ENCODE peak calls at places on chromosome 7, in six cellular contexts. One of them, this sample, is unnamed.

GRCh38 chr7:47504546-47505316 is 77.2 kb downstream of the TNS3 start:
- DNase-seq in OCI-LY7: no peak
- DNase-seq in right lobe of liver: no peak
- DNase-seq in naive thymus-derived CD4-positive, alpha-beta T cell: no peak
- DNase-seq in suprapubic skin: no peak
- DNase-seq in PC-3: no peak
- DNase-seq in this sample: no peak

GRCh38 chr7:73901231-73901822 is 40.4 kb downstream of the TMEM270 start:
- DNase-seq in OCI-LY7: no peak
- DNase-seq in right lobe of liver: no peak
- DNase-seq in naive thymus-derived CD4-positive, alpha-beta T cell: no peak
- DNase-seq in suprapubic skin: peak; percentile 47
- DNase-seq in PC-3: no peak
- DNase-seq in this sample: no peak

GRCh38 chr7:132806834-132807233 is 230.6 kb upstream of the PLXNA4 start:
- DNase-seq in OCI-LY7: no peak
- DNase-seq in right lobe of liver: no peak
- DNase-seq in naive thymus-derived CD4-positive, alpha-beta T cell: no peak
- DNase-seq in suprapubic skin: no peak
- DNase-seq in PC-3: no peak
- DNase-seq in this sample: no peak

GRCh38 chr7:2651336-2651735 is 19.6 kb downstream of the TTYH3 start:
- DNase-seq in OCI-LY7: peak; percentile 54
- DNase-seq in right lobe of liver: no peak
- DNase-seq in naive thymus-derived CD4-positive, alpha-beta T cell: no peak
- DNase-seq in suprapubic skin: no peak
- DNase-seq in PC-3: no peak
- DNase-seq in this sample: no peak

GRCh38 chr7:30285067-30285530 is 702 bp downstream of the ZNRF2 start:
- DNase-seq in OCI-LY7: peak; percentile 71
- DNase-seq in right lobe of liver: peak; percentile 57
- DNase-seq in naive thymus-derived CD4-positive, alpha-beta T cell: peak; percentile 48
- DNase-seq in suprapubic skin: no peak
- DNase-seq in PC-3: peak; percentile 29
- DNase-seq in this sample: no peak

GRCh38 chr7:128020161-128020560 is 11.1 kb downstream of the LRRC4 start:
- DNase-seq in OCI-LY7: peak; percentile 24
- DNase-seq in right lobe of liver: no peak
- DNase-seq in naive thymus-derived CD4-positive, alpha-beta T cell: no peak
- DNase-seq in suprapubic skin: no peak
- DNase-seq in PC-3: no peak
- DNase-seq in this sample: no peak

GRCh38 chr7:115731796-115732471 is 298.6 kb downstream of the TFEC start:
- DNase-seq in OCI-LY7: no peak
- DNase-seq in right lobe of liver: no peak
- DNase-seq in naive thymus-derived CD4-positive, alpha-beta T cell: no peak
- DNase-seq in suprapubic skin: no peak
- DNase-seq in PC-3: no peak
- DNase-seq in this sample: no peak

GRCh38 chr7:20482071-20482470 is 133.4 kb upstream of the ABCB5 start:
- DNase-seq in OCI-LY7: no peak
- DNase-seq in right lobe of liver: no peak
- DNase-seq in naive thymus-derived CD4-positive, alpha-beta T cell: no peak
- DNase-seq in suprapubic skin: no peak
- DNase-seq in PC-3: no peak
- DNase-seq in this sample: no peak

GRCh38 chr7:16421333-16422099 is at the start of gene CRPPA:
- DNase-seq in OCI-LY7: no peak
- DNase-seq in right lobe of liver: peak; percentile 77
- DNase-seq in naive thymus-derived CD4-positive, alpha-beta T cell: peak; percentile 29
- DNase-seq in suprapubic skin: no peak
- DNase-seq in PC-3: no peak
- DNase-seq in this sample: no peak

GRCh38 chr7:120554960-120555571 is 282.1 kb downstream of the KCND2 start:
- DNase-seq in OCI-LY7: peak; percentile 39
- DNase-seq in right lobe of liver: peak; percentile 43
- DNase-seq in naive thymus-derived CD4-positive, alpha-beta T cell: no peak
- DNase-seq in suprapubic skin: no peak
- DNase-seq in PC-3: peak; percentile 71
- DNase-seq in this sample: no peak

GRCh38 chr7:40851001-40851400 is 716.2 kb downstream of the SUGCT start:
- DNase-seq in OCI-LY7: no peak
- DNase-seq in right lobe of liver: no peak
- DNase-seq in naive thymus-derived CD4-positive, alpha-beta T cell: no peak
- DNase-seq in suprapubic skin: no peak
- DNase-seq in PC-3: no peak
- DNase-seq in this sample: no peak

GRCh38 chr7:42572046-42572445 is 335.0 kb upstream of the GLI3 start:
- DNase-seq in OCI-LY7: no peak
- DNase-seq in right lobe of liver: no peak
- DNase-seq in naive thymus-derived CD4-positive, alpha-beta T cell: no peak
- DNase-seq in suprapubic skin: no peak
- DNase-seq in PC-3: no peak
- DNase-seq in this sample: no peak

GRCh38 chr7:15648461-15648961 is 38.0 kb downstream of the MEOX2 start:
- DNase-seq in OCI-LY7: no peak
- DNase-seq in right lobe of liver: no peak
- DNase-seq in naive thymus-derived CD4-positive, alpha-beta T cell: no peak
- DNase-seq in suprapubic skin: no peak
- DNase-seq in PC-3: no peak
- DNase-seq in this sample: no peak

GRCh38 chr7:131898418-131898817 is 342.0 kb upstream of the PODXL start:
- DNase-seq in OCI-LY7: no peak
- DNase-seq in right lobe of liver: peak; percentile 11
- DNase-seq in naive thymus-derived CD4-positive, alpha-beta T cell: no peak
- DNase-seq in suprapubic skin: no peak
- DNase-seq in PC-3: peak; percentile 15
- DNase-seq in this sample: no peak

GRCh38 chr7:80942261-80943041 is 23.6 kb upstream of the SEMA3C start:
- DNase-seq in OCI-LY7: no peak
- DNase-seq in right lobe of liver: no peak
- DNase-seq in naive thymus-derived CD4-positive, alpha-beta T cell: no peak
- DNase-seq in suprapubic skin: no peak
- DNase-seq in PC-3: peak; percentile 95
- DNase-seq in this sample: peak; percentile 77

GRCh38 chr7:8442814-8443304 is 9.4 kb downstream of the NXPH1 start:
- DNase-seq in OCI-LY7: no peak
- DNase-seq in right lobe of liver: peak; percentile 54
- DNase-seq in naive thymus-derived CD4-positive, alpha-beta T cell: no peak
- DNase-seq in suprapubic skin: no peak
- DNase-seq in PC-3: no peak
- DNase-seq in this sample: no peak

GRCh38 chr7:121073463-121074099 is 85.1 kb downstream of the CPED1 start:
- DNase-seq in OCI-LY7: no peak
- DNase-seq in right lobe of liver: no peak
- DNase-seq in naive thymus-derived CD4-positive, alpha-beta T cell: no peak
- DNase-seq in suprapubic skin: no peak
- DNase-seq in PC-3: no peak
- DNase-seq in this sample: no peak

GRCh38 chr7:24917510-24918239 is 62.3 kb downstream of the OSBPL3 start:
- DNase-seq in OCI-LY7: no peak
- DNase-seq in right lobe of liver: no peak
- DNase-seq in naive thymus-derived CD4-positive, alpha-beta T cell: no peak
- DNase-seq in suprapubic skin: no peak
- DNase-seq in PC-3: no peak
- DNase-seq in this sample: no peak

GRCh38 chr7:21911341-21911875 is 34.3 kb downstream of the CDCA7L start:
- DNase-seq in OCI-LY7: no peak
- DNase-seq in right lobe of liver: no peak
- DNase-seq in naive thymus-derived CD4-positive, alpha-beta T cell: no peak
- DNase-seq in suprapubic skin: no peak
- DNase-seq in PC-3: peak; percentile 63
- DNase-seq in this sample: no peak

GRCh38 chr7:121954803-121955202 is 81.8 kb downstream of the PTPRZ1 start:
- DNase-seq in OCI-LY7: no peak
- DNase-seq in right lobe of liver: no peak
- DNase-seq in naive thymus-derived CD4-positive, alpha-beta T cell: no peak
- DNase-seq in suprapubic skin: no peak
- DNase-seq in PC-3: peak; percentile 11
- DNase-seq in this sample: no peak

GRCh38 chr7:40105879-40106473 is 28.4 kb downstream of the MPLKIP start:
- DNase-seq in OCI-LY7: no peak
- DNase-seq in right lobe of liver: no peak
- DNase-seq in naive thymus-derived CD4-positive, alpha-beta T cell: no peak
- DNase-seq in suprapubic skin: no peak
- DNase-seq in PC-3: no peak
- DNase-seq in this sample: no peak

GRCh38 chr7:83976302-83976701 is 218.3 kb downstream of the SEMA3A start:
- DNase-seq in OCI-LY7: peak; percentile 36
- DNase-seq in right lobe of liver: no peak
- DNase-seq in naive thymus-derived CD4-positive, alpha-beta T cell: no peak
- DNase-seq in suprapubic skin: no peak
- DNase-seq in PC-3: peak; percentile 74
- DNase-seq in this sample: no peak

GRCh38 chr7:117459735-117460134 is 20.1 kb upstream of the CFTR start:
- DNase-seq in OCI-LY7: no peak
- DNase-seq in right lobe of liver: no peak
- DNase-seq in naive thymus-derived CD4-positive, alpha-beta T cell: no peak
- DNase-seq in suprapubic skin: no peak
- DNase-seq in PC-3: no peak
- DNase-seq in this sample: no peak

GRCh38 chr7:1562126-1562525 is 6.1 kb upstream of the TMEM184A start:
- DNase-seq in OCI-LY7: no peak
- DNase-seq in right lobe of liver: no peak
- DNase-seq in naive thymus-derived CD4-positive, alpha-beta T cell: no peak
- DNase-seq in suprapubic skin: no peak
- DNase-seq in PC-3: no peak
- DNase-seq in this sample: no peak

GRCh38 chr7:1561036-1561940 is 5.3 kb upstream of the TMEM184A start:
- DNase-seq in OCI-LY7: no peak
- DNase-seq in right lobe of liver: peak; percentile 41
- DNase-seq in naive thymus-derived CD4-positive, alpha-beta T cell: no peak
- DNase-seq in suprapubic skin: no peak
- DNase-seq in PC-3: no peak
- DNase-seq in this sample: no peak

GRCh38 chr7:1558841-1559625 is 3.0 kb upstream of the TMEM184A start:
- DNase-seq in OCI-LY7: no peak
- DNase-seq in right lobe of liver: peak; percentile 44
- DNase-seq in naive thymus-derived CD4-positive, alpha-beta T cell: no peak
- DNase-seq in suprapubic skin: no peak
- DNase-seq in PC-3: peak; percentile 66
- DNase-seq in this sample: no peak

GRCh38 chr7:1559626-1560590 is 3.9 kb upstream of the TMEM184A start:
- DNase-seq in OCI-LY7: no peak
- DNase-seq in right lobe of liver: peak; percentile 45
- DNase-seq in naive thymus-derived CD4-positive, alpha-beta T cell: no peak
- DNase-seq in suprapubic skin: no peak
- DNase-seq in PC-3: no peak
- DNase-seq in this sample: no peak

DNA sequence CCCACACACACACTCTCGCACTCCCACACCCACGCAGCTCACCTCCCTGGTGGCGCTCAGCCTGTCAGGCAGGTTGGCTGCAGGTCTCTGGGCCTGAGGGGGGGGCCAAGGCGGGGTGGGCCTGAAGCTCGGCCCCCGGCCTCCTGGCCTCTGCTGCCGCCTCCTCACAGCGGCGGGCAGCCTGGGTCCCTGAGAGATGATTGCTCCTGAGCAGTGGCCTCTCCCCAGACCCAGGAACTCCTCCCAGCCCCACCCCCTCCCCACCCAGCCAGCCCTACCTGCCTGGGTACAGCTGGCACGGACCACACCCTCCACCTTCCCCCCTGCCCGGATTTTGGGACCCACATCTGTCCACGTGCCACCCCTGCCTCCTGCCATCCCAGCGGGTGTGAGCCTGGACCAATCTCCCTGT is 4.6 kb upstream of the TMEM184A start:
- DNase-seq in OCI-LY7: no peak
- DNase-seq in right lobe of liver: peak; percentile 38
- DNase-seq in naive thymus-derived CD4-positive, alpha-beta T cell: no peak
- DNase-seq in suprapubic skin: no peak
- DNase-seq in PC-3: no peak
- DNase-seq in this sample: no peak
- H3K27ac ChIP-seq in OCI-LY7: no peak overlapping the region
- H3K27ac ChIP-seq in right lobe of liver: no peak overlapping the region
- H3K27ac ChIP-seq in naive thymus-derived CD4-positive, alpha-beta T cell: no peak overlapping the region
- H3K27ac ChIP-seq in suprapubic skin: peak overlapping the region; percentile 76
- H3K27ac ChIP-seq in PC-3: no peak overlapping the region
- H3K27ac ChIP-seq in this sample: no peak overlapping the region

GRCh38 chr7:142308326-142308725 is 50.5 kb upstream of the PRSS58 start:
- DNase-seq in OCI-LY7: no peak
- DNase-seq in right lobe of liver: no peak
- DNase-seq in naive thymus-derived CD4-positive, alpha-beta T cell: no peak
- DNase-seq in suprapubic skin: no peak
- DNase-seq in PC-3: no peak
- DNase-seq in this sample: no peak
- H3K27ac ChIP-seq in OCI-LY7: no peak overlapping the region
- H3K27ac ChIP-seq in right lobe of liver: no peak overlapping the region
- H3K27ac ChIP-seq in naive thymus-derived CD4-positive, alpha-beta T cell: no peak overlapping the region
- H3K27ac ChIP-seq in suprapubic skin: no peak overlapping the region
- H3K27ac ChIP-seq in PC-3: no peak overlapping the region
- H3K27ac ChIP-seq in this sample: no peak overlapping the region

GRCh38 chr7:114048386-114049235 is 129.8 kb upstream of the PPP1R3A start:
- DNase-seq in OCI-LY7: peak; percentile 10
- DNase-seq in right lobe of liver: no peak
- DNase-seq in naive thymus-derived CD4-positive, alpha-beta T cell: no peak
- DNase-seq in suprapubic skin: no peak
- DNase-seq in PC-3: peak; percentile 6
- DNase-seq in this sample: no peak
- H3K27ac ChIP-seq in OCI-LY7: no peak overlapping the region
- H3K27ac ChIP-seq in right lobe of liver: no peak overlapping the region
- H3K27ac ChIP-seq in naive thymus-derived CD4-positive, alpha-beta T cell: no peak overlapping the region
- H3K27ac ChIP-seq in suprapubic skin: no peak overlapping the region
- H3K27ac ChIP-seq in PC-3: no peak overlapping the region
- H3K27ac ChIP-seq in this sample: no peak overlapping the region

DNA sequence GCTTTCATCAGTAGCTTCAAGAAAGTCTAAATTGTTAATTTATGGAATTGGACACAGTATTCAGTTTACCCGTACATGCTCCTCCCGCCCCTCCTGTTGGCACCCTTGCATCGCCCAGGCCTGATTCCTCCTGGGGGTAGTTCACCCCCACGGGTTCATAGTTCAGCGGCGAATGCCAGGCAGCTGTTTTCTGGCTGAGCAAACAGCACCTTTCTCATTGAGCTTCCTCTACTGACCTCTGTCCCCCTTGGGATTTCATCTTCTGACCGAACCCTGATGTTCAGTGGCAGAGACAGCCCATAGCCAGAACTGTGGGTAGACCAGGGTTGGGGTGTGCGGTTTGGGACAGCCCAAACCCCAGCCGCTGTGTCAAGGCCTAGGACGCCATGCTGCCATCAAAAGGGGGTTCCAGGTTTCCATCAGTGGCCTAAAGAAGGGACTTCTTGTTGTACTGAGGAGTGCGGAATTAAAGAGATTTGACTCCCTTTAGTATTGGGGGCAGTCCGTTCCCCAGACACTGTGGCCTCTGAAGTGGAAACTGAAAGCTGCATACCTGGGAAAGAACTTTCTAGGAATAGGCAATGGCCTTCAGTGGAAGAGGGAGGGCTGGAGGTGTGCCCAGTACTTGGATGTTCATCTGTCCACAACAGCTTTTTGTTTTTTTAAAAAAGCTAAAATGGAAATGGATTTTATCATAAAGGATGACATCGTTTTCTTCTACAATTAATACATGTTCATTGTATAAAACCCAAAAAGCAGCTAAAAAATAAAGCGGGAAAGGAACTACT is 19.0 kb downstream of the MDH2 start:
- DNase-seq in OCI-LY7: no peak
- DNase-seq in right lobe of liver: no peak
- DNase-seq in naive thymus-derived CD4-positive, alpha-beta T cell: no peak
- DNase-seq in suprapubic skin: no peak
- DNase-seq in PC-3: no peak
- DNase-seq in this sample: no peak
- H3K27ac ChIP-seq in OCI-LY7: no peak overlapping the region
- H3K27ac ChIP-seq in right lobe of liver: no peak overlapping the region
- H3K27ac ChIP-seq in naive thymus-derived CD4-positive, alpha-beta T cell: no peak overlapping the region
- H3K27ac ChIP-seq in suprapubic skin: no peak overlapping the region
- H3K27ac ChIP-seq in PC-3: peak overlapping the region; percentile 63
- H3K27ac ChIP-seq in this sample: no peak overlapping the region